ENCODE peak calls at places on chromosomes 4 and X, in four cellular contexts. R, T, H and J are unnamed samples.
A peak's percentile ranks its signal among the peaks of the same experiment; 100 is the strongest.

GRCh38 chr4:78652282-78652876 is 100.8 kb downstream of the ANXA3 start:
- DNase-seq in R (no peak), T (no peak), H (no peak), J (no peak)

GRCh38 chrX:9135901-9136510 is 102.1 kb upstream of the FAM9B start:
- DNase-seq in H (no peak), R (no peak), T (no peak), J (no peak)

GRCh38 chr4:153318696-153319320 is 25.7 kb upstream of the MND1 start:
- DNase-seq in T (peak; percentile 70), H (no peak), R (peak; percentile 45), J (no peak)

GRCh38 chr4:147289181-147289580 is 191.7 kb upstream of the EDNRA start:
- DNase-seq in T (no peak), H (no peak), R (no peak), J (no peak)

GRCh38 chrX:71604141-71604540 is 14.2 kb downstream of the CXCR3 start:
- DNase-seq in T (no peak), H (no peak), R (no peak), J (no peak)

GRCh38 chr4:145808021-145808650 is 128.2 kb downstream of the C4orf51 start:
- DNase-seq in H (no peak), R (peak; percentile 91), T (no peak), J (no peak)

GRCh38 chrX:53715336-53715924 is 28.9 kb upstream of the HUWE1 start:
- DNase-seq in T (no peak), H (no peak), R (peak; percentile 21), J (no peak)

GRCh38 chr4:140109626-140110213 is 44.3 kb downstream of the MAML3 start:
- DNase-seq in H (no peak), R (no peak), T (no peak), J (no peak)

GRCh38 chr4:139555705-139556070 is 331 bp downstream of the SETD7 start:
- DNase-seq in H (peak; percentile 56), T (no peak), R (no peak), J (no peak)

GRCh38 chr4:104163820-104164219 is 330.9 kb downstream of the CXXC4 start:
- DNase-seq in R (no peak), H (no peak), T (no peak), J (no peak)

GRCh38 chr4:2402053-2402452 is 16.4 kb downstream of the ZFYVE28 start:
- DNase-seq in H (peak; percentile 91), T (peak; percentile 54), R (no peak), J (no peak)

GRCh38 chr4:102514298-102514964 is 13.3 kb downstream of the NFKB1 start:
- DNase-seq in R (no peak), H (no peak), T (no peak), J (no peak)

GRCh38 chr4:166088576-166088975 is 215.5 kb downstream of the TLL1 start:
- DNase-seq in T (no peak), R (no peak), H (no peak), J (no peak)